ENCODE peak calls at places on chromosomes 16 and 17, in five cellular contexts. E is CD4-positive, CD25-positive, alpha-beta regulatory T cell; A is testis; V is pancreas; J is right lobe of liver. L is an unnamed sample.
A peak's percentile ranks its signal among the peaks of the same experiment; 100 is the strongest.

GRCh38 chr17:18985475-18985874 is 19.1 kb downstream of the FAM83G start:
- DNase-seq in A (no peak), J (no peak), V (peak; percentile 65), E (no peak), L (no peak)

GRCh38 chr16:88468289-88469129 is 15.4 kb downstream of the ZFPM1 start:
- DNase-seq in V (no peak), J (peak; percentile 64), A (peak; percentile 62), E (peak; percentile 27), L (peak; percentile 86)

GRCh38 chr17:4710693-4711634 is 532 bp downstream of the ARRB2 start:
- DNase-seq in A (no peak), E (peak; percentile 27), J (peak; percentile 51), V (no peak), L (no peak)

GRCh38 chr16:28873543-28874201 is 4.6 kb upstream of the ATP2A1 start:
- DNase-seq in V (no peak), A (no peak), E (peak; percentile 36), J (no peak), L (no peak)

GRCh38 chr16:86222541-86222940 is 287.8 kb upstream of the FOXF1 start:
- DNase-seq in A (no peak), J (no peak), E (no peak), V (no peak), L (peak; percentile 42)

GRCh38 chr16:24978370-24978914 is 36.7 kb downstream of the ARHGAP17 start:
- DNase-seq in E (no peak), J (no peak), A (no peak), V (no peak), L (no peak)

GRCh38 chr17:74177018-74177450 is 26.4 kb upstream of the RPL38 start:
- DNase-seq in V (no peak), J (no peak), E (no peak), A (no peak), L (no peak)

GRCh38 chr17:68057531-68057952 is 22.0 kb downstream of the KPNA2 start:
- DNase-seq in J (no peak), A (no peak), V (no peak), E (no peak), L (peak; percentile 51)

GRCh38 chr16:57343131-57343731 is 15.4 kb upstream of the CCL22 start:
- DNase-seq in J (no peak), V (no peak), A (no peak), E (no peak), L (no peak)

GRCh38 chr16:88424536-88425230 is 28.4 kb upstream of the ZFPM1 start:
- DNase-seq in V (no peak), A (peak; percentile 44), E (no peak), J (no peak), L (no peak)

GRCh38 chr16:86595983-86596605 is 17.7 kb downstream of the FOXL1 start:
- DNase-seq in J (no peak), A (no peak), E (no peak), V (no peak), L (no peak)

GRCh38 chr17:1484586-1485310 is 7.7 kb downstream of the MYO1C start:
- DNase-seq in V (peak; percentile 78), A (peak; percentile 68), E (peak; percentile 57), J (peak; percentile 47), L (peak; percentile 62)

GRCh38 chr16:57502048-57502775 is 15.9 kb upstream of the DOK4 start:
- DNase-seq in A (no peak), J (no peak), E (no peak), V (no peak), L (no peak)

GRCh38 chr16:75789237-75789636 is 62.9 kb upstream of the CPHXL start:
- DNase-seq in E (no peak), J (no peak), A (no peak), V (no peak), L (peak; percentile 61)

GRCh38 chr16:82756283-82756599 is 129.5 kb downstream of the CDH13 start:
- DNase-seq in A (no peak), V (no peak), E (no peak), J (no peak), L (peak; percentile 36)

GRCh38 chr17:77390870-77391269 is 250.1 kb downstream of the SEC14L1 start:
- DNase-seq in E (no peak), A (no peak), V (no peak), J (no peak), L (no peak)

GRCh38 chr17:77386502-77387192 is 245.9 kb downstream of the SEC14L1 start:
- DNase-seq in E (no peak), V (no peak), J (no peak), A (no peak), L (no peak)

GRCh38 chr17:77385750-77386501 is 245.2 kb downstream of the SEC14L1 start:
- DNase-seq in E (no peak), J (peak; percentile 86), V (no peak), A (no peak), L (no peak)

GRCh38 chr17:77388384-77389306 is 247.9 kb downstream of the SEC14L1 start:
- DNase-seq in E (no peak), J (peak; percentile 80), A (no peak), V (no peak), L (no peak)

DNA sequence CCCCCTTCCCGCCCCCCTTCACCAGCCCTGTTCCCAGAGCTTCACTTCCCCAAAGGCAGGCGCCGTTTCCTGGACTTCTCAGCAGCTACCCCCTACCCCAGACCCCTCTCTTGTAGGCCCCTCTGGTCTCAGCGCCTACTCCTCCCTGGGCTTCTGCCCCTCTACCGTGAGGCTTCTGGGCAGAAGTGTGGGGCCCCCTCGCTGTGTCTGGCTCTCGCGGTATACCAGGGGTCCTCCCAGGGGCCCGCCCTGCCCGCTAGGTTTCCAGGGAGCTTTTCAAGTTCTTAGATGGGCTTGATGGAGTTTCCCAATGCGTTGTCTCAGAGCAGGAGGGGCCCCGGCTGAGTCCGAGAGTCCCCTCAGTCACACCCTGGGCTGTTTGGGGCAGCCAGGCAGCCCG is 247.1 kb downstream of the SEC14L1 start:
- DNase-seq in J (no peak), E (no peak), V (no peak), A (no peak), L (no peak)
- H3K4me3 ChIP-seq in J (peak overlapping the region; percentile 14), E (no peak overlapping the region), V (no peak overlapping the region), A (no peak overlapping the region), L (no peak overlapping the region)

GRCh38 chr16:67539271-67539670 is 10.6 kb downstream of the RIPOR1 start:
- DNase-seq in J (no peak), V (no peak), A (no peak), E (no peak), L (no peak)

GRCh38 chr16:67539691-67540635 is 11.3 kb downstream of the RIPOR1 start:
- DNase-seq in E (no peak), A (no peak), V (no peak), J (no peak), L (no peak)

GRCh38 chr16:67537636-67538591 is 9.3 kb downstream of the RIPOR1 start:
- DNase-seq in A (peak; percentile 64), E (peak; percentile 76), J (peak; percentile 85), V (peak; percentile 75), L (peak; percentile 52)

GRCh38 chr16:67537270-67537635 is 8.6 kb downstream of the RIPOR1 start:
- DNase-seq in J (peak; percentile 80), V (peak; percentile 70), A (peak; percentile 60), E (peak; percentile 44), L (peak; percentile 65)

GRCh38 chr16:67538666-67539101 is 10.1 kb downstream of the RIPOR1 start:
- DNase-seq in A (no peak), E (no peak), V (no peak), J (no peak), L (peak; percentile 90)
- H3K4me1 ChIP-seq in A (peaks cover 46% of the 10 kb centered on the region), E (peaks cover 25% of the 10 kb centered on the region), V (peaks cover 14% of the 10 kb centered on the region), J (no peaks in the 10 kb centered on the region), L (peaks cover 6% of the 10 kb centered on the region)

GRCh38 chr16:4855804-4856203 is 8.5 kb downstream of the UBN1 start:
- DNase-seq in A (no peak), E (no peak), J (no peak), V (no peak), L (no peak)

GRCh38 chr16:4855371-4855770 is 8.1 kb downstream of the UBN1 start:
- DNase-seq in A (no peak), E (no peak), V (no peak), J (no peak), L (no peak)

GRCh38 chr16:4850211-4850610 is 2.9 kb downstream of the UBN1 start:
- DNase-seq in A (no peak), V (no peak), J (no peak), E (no peak), L (no peak)

GRCh38 chr16:4847774-4848587 is 700 bp downstream of the UBN1 start:
- DNase-seq in E (peak; percentile 20), J (peak; percentile 56), V (peak; percentile 83), A (peak; percentile 71), L (peak; percentile 79)

DNA sequence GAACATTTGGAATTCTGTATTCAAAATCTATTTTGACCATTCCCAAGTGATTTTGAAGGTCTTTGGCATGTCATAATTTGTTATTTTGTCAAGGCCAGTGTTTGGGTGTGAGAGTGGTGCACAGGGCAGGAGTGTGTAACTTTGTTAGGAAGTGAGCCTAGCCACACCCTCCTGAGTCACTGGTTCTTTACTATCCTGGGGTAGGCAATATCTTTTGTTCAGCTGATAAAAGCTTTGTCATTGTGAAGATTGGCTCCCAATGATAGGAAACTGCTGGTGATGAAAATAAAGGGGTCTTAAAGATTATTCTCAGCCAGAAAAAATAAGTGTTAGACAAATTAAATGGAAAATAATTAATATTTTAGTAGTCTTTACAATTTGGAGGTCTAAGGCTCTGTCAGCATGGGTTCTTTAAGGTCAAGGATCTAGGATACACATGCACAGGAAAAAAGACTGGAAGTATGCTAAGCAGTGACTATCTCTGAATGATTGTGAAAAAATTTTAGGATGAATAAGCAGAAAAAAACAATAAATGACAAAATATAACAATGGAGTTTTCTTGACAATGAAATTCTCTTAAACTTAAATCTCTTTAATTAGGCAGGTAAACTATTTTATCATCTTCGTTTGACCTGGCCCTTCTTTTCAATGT is 5.1 kb downstream of the UBN1 start:
- DNase-seq in J (no peak), V (no peak), E (no peak), A (no peak), L (no peak)
- H3K27ac ChIP-seq in J (no peak overlapping the region), V (no peak overlapping the region), E (peak overlapping the region; percentile 19), A (no peak overlapping the region), L (no peak overlapping the region)

GRCh38 chr17:57944796-57945362 is 10.3 kb downstream of the CUEDC1 start:
- DNase-seq in E (no peak), J (no peak), V (no peak), A (no peak), L (peak; percentile 27)

GRCh38 chr17:57948169-57948554 is 7.0 kb downstream of the CUEDC1 start:
- DNase-seq in J (no peak), V (no peak), A (no peak), E (no peak), L (no peak)

GRCh38 chr17:57946798-57947358 is 8.3 kb downstream of the CUEDC1 start:
- DNase-seq in V (no peak), A (peak; percentile 24), E (no peak), J (peak; percentile 60), L (no peak)

GRCh38 chr17:57947369-57947768 is 7.8 kb downstream of the CUEDC1 start:
- DNase-seq in E (no peak), A (no peak), V (no peak), J (no peak), L (no peak)

GRCh38 chr17:57945999-57946797 is 9.0 kb downstream of the CUEDC1 start:
- DNase-seq in J (no peak), E (no peak), A (no peak), V (no peak), L (peak; percentile 11)
- H3K4me3 ChIP-seq in J (peak overlapping the region; percentile 21), E (peak overlapping the region; percentile 75), A (peak overlapping the region; percentile 13), V (peak overlapping the region; percentile 31), L (no peak overlapping the region)

GRCh38 chr17:27498615-27499316 is 42.5 kb downstream of the KSR1 start:
- DNase-seq in A (no peak), J (no peak), E (no peak), V (no peak), L (no peak)
- H3K4me1 ChIP-seq in A (peaks cover 7% of the 10 kb centered on the region), J (peaks cover 3% of the 10 kb centered on the region), E (no peaks in the 10 kb centered on the region), V (peaks cover 34% of the 10 kb centered on the region), L (peaks cover 16% of the 10 kb centered on the region)